ENCODE peak calls at places on chromosome 16, in eight cellular contexts. H, P, R, Z, U, T, O and F are unnamed samples. For H3K9me3, the result is how much of the 10 kb centered on the place peaks cover.

GRCh38 chr16:77297996-77298637 is 98.9 kb downstream of the SYCE1L start:
- DNase-seq in T (no peak), H (no peak), R (peak), Z (no peak), O (peak), U (no peak), P (no peak), F (no peak)

GRCh38 chr16:2490190-2491105 is 15.5 kb downstream of the TBC1D24 start:
- DNase-seq in U (no peak), R (no peak), P (no peak), T (no peak), O (no peak), Z (no peak), H (no peak), F (no peak)

GRCh38 chr16:22945361-22945760 is 131.4 kb downstream of the HS3ST2 start:
- DNase-seq in R (peak), U (no peak), Z (no peak), T (no peak), H (no peak), P (no peak), O (no peak), F (no peak)

GRCh38 chr16:945271-946047 is 25.3 kb downstream of the LMF1 start:
- DNase-seq in Z (no peak), R (no peak), H (no peak), U (no peak), O (no peak), P (no peak), T (no peak), F (no peak)

GRCh38 chr16:70770291-70770967 is 30.5 kb downstream of the VAC14 start:
- DNase-seq in Z (no peak), U (no peak), T (no peak), H (no peak), P (no peak), O (peak), R (peak), F (no peak)

GRCh38 chr16:70653809-70654771 is 7.7 kb downstream of the IL34 start:
- DNase-seq in T (peak), P (peak), O (peak), U (peak), H (peak), R (peak), Z (peak), F (peak)

GRCh38 chr16:27232061-27232841 is 28.9 kb downstream of the KDM8 start:
- DNase-seq in H (peak), U (no peak), P (no peak), O (no peak), Z (no peak), R (no peak), T (no peak), F (peak)

GRCh38 chr16:65809627-65810026 is 556.9 kb upstream of the CDH5 start:
- DNase-seq in U (no peak), H (no peak), Z (no peak), O (peak), P (no peak), R (no peak), T (no peak), F (no peak)

GRCh38 chr16:9481749-9482148 is 390.3 kb downstream of the HAPSTR1 start:
- DNase-seq in T (no peak), Z (no peak), O (no peak), R (no peak), H (no peak), P (no peak), U (no peak), F (no peak)

GRCh38 chr16:57245472-57246113 is 534 bp downstream of the ARL2BP start:
- DNase-seq in R (peak), P (peak), T (peak), U (peak), H (no peak), Z (no peak), O (peak), F (peak)

GRCh38 chr16:68768170-68768569 is 31.1 kb downstream of the CDH1 start:
- DNase-seq in O (no peak), T (no peak), U (no peak), Z (no peak), H (no peak), P (no peak), R (no peak), F (no peak)

GRCh38 chr16:84647830-84648594 is at the start of gene KLHL36:
- DNase-seq in O (peak), H (peak), P (peak), R (peak), T (peak), Z (peak), U (no peak), F (peak)

GRCh38 chr16:27177031-27177774 is 26.1 kb upstream of the KDM8 start:
- DNase-seq in Z (no peak), T (no peak), P (no peak), O (peak), R (peak), H (no peak), U (no peak), F (no peak)

GRCh38 chr16:62764572-62764971 is 728.3 kb upstream of the CDH8 start:
- DNase-seq in R (no peak), H (no peak), Z (no peak), O (no peak), U (no peak), P (no peak), T (no peak), F (no peak)
- H3K9me3 ChIP-seq in R (under half), H (under half), Z (under half), O (under half), U (under half), P (under half), T (under half), F (under half)

GRCh38 chr16:67579686-67580085 is 17.4 kb downstream of the CTCF start:
- DNase-seq in O (no peak), Z (no peak), H (no peak), T (no peak), U (no peak), P (no peak), R (no peak), F (peak)
- TF ChIP-seq EZH2phosphoT487 in O (no peak), Z (no peak), H (no peak), T (no peak), U (no peak), P (no peak), R (no peak), F (no peak)

GRCh38 chr16:35572186-35572585 is 2112.8 kb downstream of the TP53TG3F start:
- DNase-seq in P (no peak), H (no peak), R (no peak), O (no peak), U (no peak), Z (no peak), T (no peak), F (no peak)
- H3K9me3 ChIP-seq in P (under half), H (under half), R (under half), O (under half), U (under half), Z (under half), T (under half), F (under half)

GRCh38 chr16:86052115-86052670 is 153.2 kb downstream of the IRF8 start:
- DNase-seq in H (no peak), U (no peak), T (no peak), Z (no peak), O (no peak), R (no peak), P (no peak), F (no peak)
- TF ChIP-seq EZH2phosphoT487 in H (no peak), U (no peak), T (no peak), Z (no peak), O (no peak), R (no peak), P (no peak), F (no peak)

DNA sequence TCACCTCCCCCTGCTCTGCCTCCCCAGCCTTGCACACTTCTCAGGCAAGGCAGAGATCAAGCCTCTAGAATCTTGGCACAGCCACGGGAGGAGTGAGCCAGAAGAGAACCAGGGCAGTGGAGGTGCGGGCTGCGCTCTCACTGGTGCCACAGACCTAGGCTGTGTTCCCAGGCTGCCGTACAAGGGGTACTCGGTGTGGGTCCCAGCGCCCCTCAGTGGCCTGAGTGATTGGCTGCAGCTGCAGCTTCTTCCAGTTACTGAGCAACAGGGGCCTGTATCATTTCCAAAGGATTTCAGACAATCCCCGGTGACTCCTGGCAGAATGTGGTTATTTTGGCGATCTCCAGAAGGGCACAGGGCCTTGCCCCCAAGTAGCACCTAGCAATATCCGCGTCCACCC is 1852.1 kb downstream of the TP53TG3F start:
- DNase-seq in Z (no peak), H (no peak), P (peak), O (no peak), U (no peak), R (no peak), T (no peak), F (no peak)
- H3K9me3 ChIP-seq in Z (under half), H (under half), P (under half), O (under half), U (under half), R (under half), T (under half), F (under half)

GRCh38 chr16:46911650-46912049 is 27.5 kb downstream of the GPT2 start:
- DNase-seq in P (no peak), Z (no peak), U (no peak), T (no peak), O (no peak), H (no peak), R (no peak), F (no peak)

GRCh38 chr16:46911038-46911437 is 26.9 kb downstream of the GPT2 start:
- DNase-seq in H (no peak), T (no peak), P (no peak), U (no peak), O (no peak), R (no peak), Z (no peak), F (no peak)

GRCh38 chr16:46916980-46917379 is 32.8 kb downstream of the GPT2 start:
- DNase-seq in Z (no peak), T (no peak), O (no peak), U (peak), R (peak), P (peak), H (peak), F (no peak)

GRCh38 chr16:46915483-46916025 is 31.4 kb downstream of the GPT2 start:
- DNase-seq in O (no peak), H (no peak), U (no peak), P (no peak), T (no peak), R (no peak), Z (no peak), F (no peak)

DNA sequence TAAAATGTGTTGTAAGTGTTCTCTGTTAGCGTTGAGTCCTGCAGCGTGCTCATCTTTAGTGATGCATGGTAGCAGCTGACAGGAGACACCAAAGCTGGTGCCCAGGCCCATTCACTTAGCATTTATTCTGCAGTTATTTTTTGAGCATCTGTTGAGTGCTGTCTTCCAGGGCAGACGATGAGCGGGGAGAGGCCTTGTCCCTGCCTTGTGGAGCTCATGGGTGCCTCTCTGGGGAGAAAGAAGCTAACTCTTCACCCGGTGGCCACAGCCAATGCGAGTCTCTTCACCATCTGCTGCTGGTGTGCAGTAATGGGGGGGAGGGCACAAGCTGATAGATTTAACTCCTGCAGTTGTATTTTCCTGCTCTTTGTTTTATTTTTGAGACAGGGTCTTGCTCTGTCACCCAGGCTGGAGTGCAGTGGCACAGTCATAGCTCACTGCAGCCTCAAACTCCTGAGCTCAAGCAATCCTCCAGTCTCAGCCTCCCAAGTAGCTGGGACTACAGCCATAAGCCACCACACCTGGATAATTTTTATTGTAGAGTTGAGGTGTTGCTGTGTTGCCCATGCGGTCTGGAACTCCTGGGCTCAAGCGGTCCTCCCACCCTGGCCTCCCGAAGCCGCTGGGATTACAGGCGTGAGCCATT is 30.5 kb downstream of the GPT2 start:
- DNase-seq in R (no peak), P (no peak), H (no peak), Z (no peak), U (no peak), T (no peak), O (no peak), F (no peak)
- TF ChIP-seq EZH2phosphoT487 in R (no peak), P (no peak), H (no peak), Z (no peak), U (no peak), T (no peak), O (no peak), F (no peak)

GRCh38 chr16:35480361-35480760 is 2020.9 kb downstream of the TP53TG3F start:
- DNase-seq in O (no peak), H (no peak), P (no peak), Z (no peak), T (no peak), U (no peak), R (no peak), F (no peak)
- H3K9me3 ChIP-seq in O (under half), H (under half), P (under half), Z (under half), T (under half), U (under half), R (under half), F (under half)

DNA sequence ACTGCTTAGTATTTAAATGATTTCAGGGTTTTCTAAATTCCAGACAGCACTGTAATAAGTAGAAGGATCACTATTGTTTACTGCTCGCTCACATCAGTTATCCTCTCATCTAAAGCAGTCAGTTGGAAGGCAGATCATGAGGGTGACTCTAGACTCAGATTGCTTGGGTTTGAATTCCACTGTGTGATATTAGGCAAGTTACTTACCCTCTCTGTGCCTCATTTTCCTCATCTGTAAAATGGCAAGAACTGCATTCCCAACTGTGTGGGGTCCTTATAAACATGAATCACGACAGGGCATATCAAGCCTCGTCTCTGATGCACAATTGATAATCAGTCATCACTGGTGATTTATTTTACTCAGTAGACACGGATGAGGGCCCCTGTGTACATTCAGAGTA is 15.1 kb downstream of the CLUAP1 start:
- DNase-seq in T (no peak), U (no peak), R (no peak), O (no peak), Z (no peak), H (no peak), P (no peak), F (no peak)
- TF ChIP-seq EZH2phosphoT487 in T (no peak), U (no peak), R (no peak), O (no peak), Z (no peak), H (no peak), P (no peak), F (no peak)